ENCODE peak calls at places on chromosomes 12 and 14, in nine cellular contexts. One of them, this sample, is unnamed.

GRCh38 chr12:25675808-25676207 is 122.7 kb upstream of the LMNTD1 start:
- DNase-seq in thoracic aorta: no peak
- DNase-seq in HL-60: no peak
- DNase-seq in bronchial epithelial cell: no peak
- DNase-seq in astrocyte of the spinal cord: peak; percentile 28
- DNase-seq in brain microvascular endothelial cell: no peak
- DNase-seq in AG10803: no peak
- DNase-seq in AG04450: no peak
- DNase-seq in psoas muscle: no peak
- DNase-seq in this sample: no peak

GRCh38 chr14:73833024-73833423 is 18.6 kb upstream of the PTGR2 start:
- DNase-seq in HL-60: no peak
- DNase-seq in AG10803: peak; percentile 79
- DNase-seq in thoracic aorta: no peak
- DNase-seq in astrocyte of the spinal cord: peak; percentile 77
- DNase-seq in psoas muscle: no peak
- DNase-seq in AG04450: no peak
- DNase-seq in bronchial epithelial cell: no peak
- DNase-seq in brain microvascular endothelial cell: no peak
- DNase-seq in this sample: no peak

GRCh38 chr14:81523016-81523415 is 10.6 kb downstream of the SEL1L start:
- DNase-seq in bronchial epithelial cell: no peak
- DNase-seq in psoas muscle: no peak
- DNase-seq in AG10803: no peak
- DNase-seq in HL-60: no peak
- DNase-seq in brain microvascular endothelial cell: no peak
- DNase-seq in thoracic aorta: no peak
- DNase-seq in astrocyte of the spinal cord: no peak
- DNase-seq in AG04450: no peak
- DNase-seq in this sample: no peak

GRCh38 chr12:2666411-2666810 is 128.4 kb upstream of the FKBP4 start:
- DNase-seq in bronchial epithelial cell: no peak
- DNase-seq in psoas muscle: no peak
- DNase-seq in AG04450: no peak
- DNase-seq in astrocyte of the spinal cord: no peak
- DNase-seq in AG10803: no peak
- DNase-seq in brain microvascular endothelial cell: no peak
- DNase-seq in thoracic aorta: no peak
- DNase-seq in HL-60: no peak
- DNase-seq in this sample: no peak

GRCh38 chr14:59271734-59272133 is 83.3 kb downstream of the DAAM1 start:
- DNase-seq in astrocyte of the spinal cord: no peak
- DNase-seq in psoas muscle: no peak
- DNase-seq in AG04450: no peak
- DNase-seq in brain microvascular endothelial cell: no peak
- DNase-seq in bronchial epithelial cell: peak; percentile 30
- DNase-seq in AG10803: no peak
- DNase-seq in thoracic aorta: no peak
- DNase-seq in HL-60: no peak
- DNase-seq in this sample: no peak

GRCh38 chr12:26833692-26834168 is 736 bp upstream of the ITPR2 start:
- DNase-seq in psoas muscle: no peak
- DNase-seq in AG10803: no peak
- DNase-seq in AG04450: no peak
- DNase-seq in HL-60: peak; percentile 56
- DNase-seq in bronchial epithelial cell: no peak
- DNase-seq in thoracic aorta: no peak
- DNase-seq in brain microvascular endothelial cell: no peak
- DNase-seq in astrocyte of the spinal cord: peak; percentile 27
- DNase-seq in this sample: no peak

GRCh38 chr12:51620448-51620847 is 29.4 kb downstream of the SCN8A start:
- DNase-seq in brain microvascular endothelial cell: no peak
- DNase-seq in astrocyte of the spinal cord: no peak
- DNase-seq in HL-60: no peak
- DNase-seq in AG04450: no peak
- DNase-seq in AG10803: peak; percentile 79
- DNase-seq in thoracic aorta: no peak
- DNase-seq in bronchial epithelial cell: no peak
- DNase-seq in psoas muscle: no peak
- DNase-seq in this sample: no peak

GRCh38 chr12:104220931-104221330 is 5.4 kb downstream of the TXNRD1 start:
- DNase-seq in thoracic aorta: no peak
- DNase-seq in bronchial epithelial cell: no peak
- DNase-seq in HL-60: no peak
- DNase-seq in psoas muscle: no peak
- DNase-seq in AG10803: no peak
- DNase-seq in brain microvascular endothelial cell: no peak
- DNase-seq in AG04450: no peak
- DNase-seq in astrocyte of the spinal cord: no peak
- DNase-seq in this sample: no peak

GRCh38 chr12:8698132-8698829 is 490 bp downstream of the RIMKLB start:
- DNase-seq in astrocyte of the spinal cord: peak; percentile 38
- DNase-seq in psoas muscle: peak; percentile 81
- DNase-seq in thoracic aorta: no peak
- DNase-seq in brain microvascular endothelial cell: no peak
- DNase-seq in AG04450: no peak
- DNase-seq in bronchial epithelial cell: no peak
- DNase-seq in HL-60: no peak
- DNase-seq in AG10803: peak; percentile 54
- DNase-seq in this sample: peak; percentile 87

GRCh38 chr14:71701990-71702389 is 230.2 kb upstream of the RGS6 start:
- DNase-seq in thoracic aorta: no peak
- DNase-seq in psoas muscle: no peak
- DNase-seq in bronchial epithelial cell: peak; percentile 98
- DNase-seq in AG10803: no peak
- DNase-seq in astrocyte of the spinal cord: no peak
- DNase-seq in brain microvascular endothelial cell: no peak
- DNase-seq in AG04450: peak; percentile 87
- DNase-seq in HL-60: no peak
- DNase-seq in this sample: no peak

GRCh38 chr14:64137657-64138290 is 156.4 kb downstream of the ESR2 start:
- DNase-seq in astrocyte of the spinal cord: no peak
- DNase-seq in thoracic aorta: no peak
- DNase-seq in brain microvascular endothelial cell: no peak
- DNase-seq in HL-60: no peak
- DNase-seq in psoas muscle: no peak
- DNase-seq in bronchial epithelial cell: no peak
- DNase-seq in AG04450: no peak
- DNase-seq in AG10803: peak; percentile 6
- DNase-seq in this sample: no peak

GRCh38 chr12:38905480-38906351 is at the start of gene CPNE8:
- DNase-seq in AG10803: peak; percentile 69
- DNase-seq in HL-60: no peak
- DNase-seq in AG04450: no peak
- DNase-seq in bronchial epithelial cell: peak; percentile 53
- DNase-seq in astrocyte of the spinal cord: peak; percentile 60
- DNase-seq in thoracic aorta: peak; percentile 67
- DNase-seq in psoas muscle: peak; percentile 88
- DNase-seq in brain microvascular endothelial cell: peak; percentile 25
- DNase-seq in this sample: peak; percentile 94

GRCh38 chr14:31411218-31411727 is 9.1 kb downstream of the HEATR5A start:
- DNase-seq in psoas muscle: no peak
- DNase-seq in astrocyte of the spinal cord: peak; percentile 7
- DNase-seq in AG04450: no peak
- DNase-seq in HL-60: no peak
- DNase-seq in AG10803: peak; percentile 43
- DNase-seq in brain microvascular endothelial cell: no peak
- DNase-seq in bronchial epithelial cell: no peak
- DNase-seq in thoracic aorta: no peak
- DNase-seq in this sample: no peak

GRCh38 chr12:52251367-52252055 is 18.5 kb downstream of the KRT7 start:
- DNase-seq in brain microvascular endothelial cell: no peak
- DNase-seq in AG04450: no peak
- DNase-seq in bronchial epithelial cell: no peak
- DNase-seq in thoracic aorta: no peak
- DNase-seq in HL-60: no peak
- DNase-seq in astrocyte of the spinal cord: no peak
- DNase-seq in psoas muscle: peak; percentile 3
- DNase-seq in AG10803: no peak
- DNase-seq in this sample: no peak

GRCh38 chr14:102524026-102524450 is 14.5 kb upstream of the ANKRD9 start:
- DNase-seq in thoracic aorta: no peak
- DNase-seq in brain microvascular endothelial cell: no peak
- DNase-seq in AG10803: no peak
- DNase-seq in AG04450: no peak
- DNase-seq in psoas muscle: peak; percentile 46
- DNase-seq in HL-60: no peak
- DNase-seq in bronchial epithelial cell: no peak
- DNase-seq in astrocyte of the spinal cord: no peak
- DNase-seq in this sample: no peak

GRCh38 chr14:71931492-71932228 is 569 bp upstream of the RGS6 start:
- DNase-seq in astrocyte of the spinal cord: no peak
- DNase-seq in AG04450: no peak
- DNase-seq in AG10803: no peak
- DNase-seq in brain microvascular endothelial cell: no peak
- DNase-seq in psoas muscle: peak; percentile 43
- DNase-seq in thoracic aorta: no peak
- DNase-seq in HL-60: no peak
- DNase-seq in bronchial epithelial cell: peak; percentile 2
- DNase-seq in this sample: peak; percentile 29

GRCh38 chr12:52837781-52838736 is 3.9 kb upstream of the KRT79 start:
- DNase-seq in thoracic aorta: no peak
- DNase-seq in brain microvascular endothelial cell: peak; percentile 35
- DNase-seq in astrocyte of the spinal cord: no peak
- DNase-seq in bronchial epithelial cell: no peak
- DNase-seq in AG10803: no peak
- DNase-seq in HL-60: no peak
- DNase-seq in psoas muscle: no peak
- DNase-seq in AG04450: no peak
- DNase-seq in this sample: no peak

GRCh38 chr14:74684444-74684843 is 28.4 kb downstream of the AREL1 start:
- DNase-seq in psoas muscle: no peak
- DNase-seq in astrocyte of the spinal cord: no peak
- DNase-seq in HL-60: peak; percentile 85
- DNase-seq in AG04450: no peak
- DNase-seq in brain microvascular endothelial cell: no peak
- DNase-seq in bronchial epithelial cell: no peak
- DNase-seq in thoracic aorta: no peak
- DNase-seq in AG10803: no peak
- DNase-seq in this sample: no peak

GRCh38 chr14:63848890-63849289 is 3.9 kb upstream of the SYNE2 start:
- DNase-seq in bronchial epithelial cell: no peak
- DNase-seq in thoracic aorta: no peak
- DNase-seq in AG04450: no peak
- DNase-seq in astrocyte of the spinal cord: no peak
- DNase-seq in HL-60: no peak
- DNase-seq in psoas muscle: no peak
- DNase-seq in AG10803: no peak
- DNase-seq in brain microvascular endothelial cell: no peak
- DNase-seq in this sample: no peak

DNA sequence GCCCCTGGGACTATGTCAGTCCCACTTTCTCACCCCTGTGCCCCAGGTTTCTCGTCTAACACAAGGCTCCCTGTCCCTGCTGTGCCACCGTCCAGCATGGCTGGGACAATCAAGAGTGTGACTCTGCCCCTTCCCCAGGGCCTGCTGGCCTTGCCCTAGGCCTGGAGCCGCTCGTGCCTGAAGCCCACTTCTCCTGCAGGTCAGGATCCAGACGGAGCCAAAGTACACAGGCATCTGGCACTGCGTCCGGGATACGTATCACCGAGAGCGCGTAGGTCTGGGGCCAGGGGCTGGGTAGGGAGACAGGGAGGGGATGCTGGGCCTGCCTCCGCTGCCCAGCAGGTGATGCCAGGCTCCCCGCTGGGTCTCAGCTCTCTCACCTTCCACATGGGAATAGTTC is 2.8 kb downstream of the SLC25A47 start:
- DNase-seq in astrocyte of the spinal cord: no peak
- DNase-seq in HL-60: no peak
- DNase-seq in thoracic aorta: no peak
- DNase-seq in AG04450: no peak
- DNase-seq in psoas muscle: no peak
- DNase-seq in brain microvascular endothelial cell: no peak
- DNase-seq in bronchial epithelial cell: no peak
- DNase-seq in AG10803: no peak
- DNase-seq in this sample: no peak
- H3K4me3 ChIP-seq in astrocyte of the spinal cord: no peak overlapping the region
- H3K4me3 ChIP-seq in HL-60: no peak overlapping the region
- H3K4me3 ChIP-seq in thoracic aorta: no peak overlapping the region
- H3K4me3 ChIP-seq in AG04450: no peak overlapping the region
- H3K4me3 ChIP-seq in psoas muscle: no peak overlapping the region
- H3K4me3 ChIP-seq in brain microvascular endothelial cell: no peak overlapping the region
- H3K4me3 ChIP-seq in bronchial epithelial cell: no peak overlapping the region
- H3K4me3 ChIP-seq in AG10803: no peak overlapping the region
- H3K4me3 ChIP-seq in this sample: no peak overlapping the region

GRCh38 chr12:59780605-59781135 is 184.8 kb downstream of the SLC16A7 start:
- DNase-seq in thoracic aorta: no peak
- DNase-seq in bronchial epithelial cell: peak; percentile 63
- DNase-seq in HL-60: peak; percentile 13
- DNase-seq in brain microvascular endothelial cell: peak; percentile 25
- DNase-seq in AG04450: no peak
- DNase-seq in psoas muscle: no peak
- DNase-seq in astrocyte of the spinal cord: peak; percentile 32
- DNase-seq in AG10803: peak; percentile 51
- DNase-seq in this sample: no peak
- TF ChIP-seq CTCF in thoracic aorta: peak; percentile 7
- TF ChIP-seq CTCF in bronchial epithelial cell: peak; percentile 65
- TF ChIP-seq CTCF in HL-60: no peak
- TF ChIP-seq CTCF in brain microvascular endothelial cell: peak; percentile 65
- TF ChIP-seq CTCF in AG04450: peak; percentile 58
- TF ChIP-seq CTCF in psoas muscle: no peak
- TF ChIP-seq CTCF in astrocyte of the spinal cord: peak; percentile 51
- TF ChIP-seq CTCF in AG10803: peak; percentile 55
- TF ChIP-seq CTCF in this sample: no peak

GRCh38 chr12:109495012-109495411 is 17.6 kb downstream of the UBE3B start:
- DNase-seq in astrocyte of the spinal cord: no peak
- DNase-seq in thoracic aorta: no peak
- DNase-seq in psoas muscle: no peak
- DNase-seq in bronchial epithelial cell: no peak
- DNase-seq in brain microvascular endothelial cell: no peak
- DNase-seq in AG10803: no peak
- DNase-seq in HL-60: no peak
- DNase-seq in AG04450: no peak
- DNase-seq in this sample: no peak
- H3K4me3 ChIP-seq in astrocyte of the spinal cord: no peak overlapping the region
- H3K4me3 ChIP-seq in thoracic aorta: no peak overlapping the region
- H3K4me3 ChIP-seq in psoas muscle: no peak overlapping the region
- H3K4me3 ChIP-seq in bronchial epithelial cell: no peak overlapping the region
- H3K4me3 ChIP-seq in brain microvascular endothelial cell: no peak overlapping the region
- H3K4me3 ChIP-seq in AG10803: no peak overlapping the region
- H3K4me3 ChIP-seq in HL-60: no peak overlapping the region
- H3K4me3 ChIP-seq in AG04450: no peak overlapping the region
- H3K4me3 ChIP-seq in this sample: no peak overlapping the region

GRCh38 chr12:90690120-90690519 is 264.9 kb downstream of the CCER1 start:
- DNase-seq in astrocyte of the spinal cord: no peak
- DNase-seq in bronchial epithelial cell: no peak
- DNase-seq in brain microvascular endothelial cell: no peak
- DNase-seq in HL-60: no peak
- DNase-seq in psoas muscle: no peak
- DNase-seq in AG04450: no peak
- DNase-seq in thoracic aorta: no peak
- DNase-seq in AG10803: no peak
- DNase-seq in this sample: no peak

DNA sequence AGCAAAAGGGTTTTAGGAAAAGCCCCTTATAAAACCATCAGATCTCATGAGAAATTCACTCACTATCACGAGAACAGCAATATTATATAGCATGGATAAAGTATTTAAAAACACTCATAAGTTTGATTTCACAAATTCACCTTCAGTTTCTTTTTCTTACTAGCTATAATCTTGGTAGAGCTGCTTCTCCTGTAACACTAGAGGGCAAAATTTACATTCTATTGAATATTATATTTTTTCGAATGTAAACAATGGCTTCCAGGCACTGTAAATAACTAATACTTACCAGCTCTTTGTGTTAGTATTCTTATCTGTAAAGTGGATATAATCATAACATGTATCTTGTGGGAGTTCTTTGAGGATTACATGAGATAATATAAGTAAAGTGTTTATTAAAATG is 259.6 kb downstream of the CCER1 start:
- DNase-seq in thoracic aorta: no peak
- DNase-seq in bronchial epithelial cell: peak; percentile 37
- DNase-seq in psoas muscle: no peak
- DNase-seq in HL-60: no peak
- DNase-seq in AG04450: no peak
- DNase-seq in AG10803: no peak
- DNase-seq in astrocyte of the spinal cord: peak; percentile 9
- DNase-seq in brain microvascular endothelial cell: no peak
- DNase-seq in this sample: no peak
- TF ChIP-seq CTCF in thoracic aorta: no peak
- TF ChIP-seq CTCF in bronchial epithelial cell: peak; percentile 11
- TF ChIP-seq CTCF in psoas muscle: no peak
- TF ChIP-seq CTCF in HL-60: no peak
- TF ChIP-seq CTCF in AG04450: peak; percentile 50
- TF ChIP-seq CTCF in AG10803: no peak
- TF ChIP-seq CTCF in astrocyte of the spinal cord: peak; percentile 43
- TF ChIP-seq CTCF in brain microvascular endothelial cell: peak; percentile 24
- TF ChIP-seq CTCF in this sample: no peak

This sample was measured in tibial artery.